ENCODE peak calls at places on chromosomes 3 and 15, in nine cellular contexts. A, G, X, M, Z, U, H, L and F are unnamed samples.
A peak's percentile ranks its signal among the peaks of the same experiment; 100 is the strongest.

GRCh38 chr3:159892171-159892791 is 96.4 kb upstream of the IL12A start:
- DNase-seq in A (no peak), G (no peak), X (no peak), M (no peak), Z (no peak), U (no peak), H (no peak), L (no peak), F (no peak)

GRCh38 chr15:44971036-44971435 is 14.5 kb downstream of the TERB2 start:
- DNase-seq in A (no peak), G (no peak), X (no peak), M (no peak), Z (no peak), U (no peak), H (no peak), L (no peak), F (no peak)

GRCh38 chr15:58762285-58762684 is 8.8 kb upstream of the MINDY2 start:
- DNase-seq in A (no peak), G (no peak), X (no peak), M (no peak), Z (no peak), U (no peak), H (no peak), L (no peak), F (no peak)

GRCh38 chr15:100879046-100879445 is 585 bp upstream of the ALDH1A3 start:
- DNase-seq in A (no peak), G (no peak), X (no peak), M (no peak), Z (peak; percentile 68), U (no peak), H (no peak), L (peak; percentile 65), F (no peak)

GRCh38 chr3:117011687-117012250 is 302.2 kb downstream of the TUSC7 start:
- DNase-seq in A (no peak), G (no peak), X (no peak), M (no peak), Z (no peak), U (no peak), H (no peak), L (no peak), F (no peak)

GRCh38 chr3:186589856-186590579 is 19.5 kb downstream of the DNAJB11 start:
- DNase-seq in A (no peak), G (no peak), X (no peak), M (no peak), Z (no peak), U (no peak), H (peak; percentile 70), L (no peak), F (no peak)

GRCh38 chr15:78259232-78259631 is 5.1 kb upstream of the DNAJA4 start:
- DNase-seq in A (no peak), G (no peak), X (no peak), M (no peak), Z (no peak), U (no peak), H (no peak), L (no peak), F (peak; percentile 5)

GRCh38 chr3:27659279-27660021 is 62.7 kb downstream of the EOMES start:
- DNase-seq in A (peak; percentile 20), G (peak; percentile 55), X (no peak), M (peak; percentile 58), Z (peak; percentile 88), U (peak; percentile 42), H (peak; percentile 83), L (peak; percentile 68), F (peak; percentile 82)

GRCh38 chr3:129663045-129663446 is 56.6 kb upstream of the PLXND1 start:
- DNase-seq in A (no peak), G (no peak), X (no peak), M (no peak), Z (peak; percentile 49), U (no peak), H (no peak), L (peak; percentile 11), F (no peak)

GRCh38 chr3:129661766-129662165 is 55.3 kb upstream of the PLXND1 start:
- DNase-seq in A (no peak), G (no peak), X (no peak), M (no peak), Z (no peak), U (no peak), H (no peak), L (no peak), F (no peak)

GRCh38 chr3:129665024-129665768 is 58.7 kb upstream of the PLXND1 start:
- DNase-seq in A (no peak), G (no peak), X (no peak), M (peak; percentile 53), Z (no peak), U (no peak), H (no peak), L (no peak), F (no peak)

GRCh38 chr3:129662230-129662629 is 55.8 kb upstream of the PLXND1 start:
- DNase-seq in A (no peak), G (no peak), X (no peak), M (no peak), Z (no peak), U (no peak), H (no peak), L (no peak), F (no peak)

DNA sequence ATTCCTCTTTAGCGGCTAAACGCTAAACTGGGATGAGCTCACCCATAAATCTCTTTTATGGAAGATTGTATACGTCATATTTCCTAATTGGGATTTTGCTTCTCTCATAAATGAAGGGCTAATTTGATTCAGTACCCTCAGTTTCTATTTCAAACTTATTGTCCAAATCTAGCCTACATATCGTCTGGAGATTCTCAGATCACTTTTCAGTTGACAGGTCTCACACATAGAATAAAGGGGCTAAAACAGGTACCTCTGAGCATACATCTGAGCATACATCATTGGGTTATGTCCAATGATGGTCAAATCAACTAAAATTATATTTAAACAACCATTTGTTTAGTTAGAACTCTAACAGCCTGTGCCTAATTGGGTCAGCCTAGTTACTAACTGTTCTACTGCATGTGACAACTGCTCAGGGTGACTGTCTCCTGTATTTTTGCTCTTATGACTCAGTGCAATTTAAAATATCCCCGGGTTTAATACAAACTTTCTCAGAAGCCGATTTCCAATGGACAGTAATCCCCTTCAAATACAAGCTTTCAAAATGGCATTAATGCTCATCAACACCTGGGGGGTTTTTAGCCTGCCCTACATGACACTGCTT is 57.7 kb upstream of the PLXND1 start:
- DNase-seq in A (no peak), G (no peak), X (no peak), M (no peak), Z (no peak), U (no peak), H (no peak), L (peak; percentile 15), F (no peak)
- H3K4me1 ChIP-seq in A (no peaks in the 10 kb centered on the region), G (no peaks in the 10 kb centered on the region), X (peaks cover 4% of the 10 kb centered on the region), M (peaks cover 13% of the 10 kb centered on the region), Z (peaks cover 13% of the 10 kb centered on the region), U (peaks cover 2% of the 10 kb centered on the region), H (no peaks in the 10 kb centered on the region), L (peaks cover 36% of the 10 kb centered on the region), F (peaks cover 5% of the 10 kb centered on the region)

GRCh38 chr3:128491071-128491899 is 1.7 kb downstream of the GATA2 start:
- DNase-seq in A (no peak), G (peak; percentile 50), X (peak; percentile 22), M (no peak), Z (peak; percentile 79), U (no peak), H (peak; percentile 38), L (peak; percentile 57), F (peak; percentile 60)

GRCh38 chr3:128492353-128493220 is at the start of gene GATA2:
- DNase-seq in A (no peak), G (peak; percentile 57), X (no peak), M (no peak), Z (peak; percentile 81), U (no peak), H (peak; percentile 43), L (peak; percentile 81), F (no peak)

GRCh38 chr3:128490650-128491070 is 2.3 kb downstream of the GATA2 start:
- DNase-seq in A (no peak), G (peak; percentile 58), X (no peak), M (no peak), Z (no peak), U (no peak), H (no peak), L (no peak), F (peak; percentile 75)

GRCh38 chr3:128493221-128494151 is 485 bp upstream of the GATA2 start:
- DNase-seq in A (no peak), G (no peak), X (no peak), M (no peak), Z (peak; percentile 67), U (no peak), H (peak; percentile 43), L (peak; percentile 36), F (no peak)

GRCh38 chr3:128491900-128492352 is 1.1 kb downstream of the GATA2 start:
- DNase-seq in A (no peak), G (peak; percentile 41), X (no peak), M (peak; percentile 40), Z (peak; percentile 72), U (no peak), H (peak; percentile 25), L (no peak), F (no peak)
- H3K4me3 ChIP-seq in A (peak overlapping the region; percentile 19), G (peak overlapping the region; percentile 44), X (peak overlapping the region; percentile 58), M (no peak overlapping the region), Z (no peak overlapping the region), U (no peak overlapping the region), H (no peak overlapping the region), L (peak overlapping the region; percentile 30), F (no peak overlapping the region)

GRCh38 chr3:113225286-113225685 is 13.9 kb downstream of the BOC start:
- DNase-seq in A (no peak), G (no peak), X (no peak), M (no peak), Z (no peak), U (no peak), H (no peak), L (no peak), F (no peak)
- H3K27ac ChIP-seq in A (no peak overlapping the region), G (no peak overlapping the region), X (no peak overlapping the region), M (no peak overlapping the region), Z (no peak overlapping the region), U (no peak overlapping the region), H (no peak overlapping the region), L (no peak overlapping the region), F (no peak overlapping the region)

GRCh38 chr15:90540768-90541167 is 11.0 kb downstream of the CRTC3 start:
- DNase-seq in A (no peak), G (no peak), X (no peak), M (no peak), Z (no peak), U (no peak), H (no peak), L (no peak), F (no peak)

GRCh38 chr15:90531147-90531546 is 1.4 kb downstream of the CRTC3 start:
- DNase-seq in A (no peak), G (no peak), X (no peak), M (no peak), Z (peak; percentile 19), U (no peak), H (no peak), L (peak; percentile 21), F (no peak)

GRCh38 chr15:90530250-90531051 is 728 bp downstream of the CRTC3 start:
- DNase-seq in A (peak; percentile 44), G (peak; percentile 51), X (peak; percentile 78), M (peak; percentile 34), Z (peak; percentile 79), U (peak; percentile 17), H (peak; percentile 77), L (peak; percentile 55), F (peak; percentile 86)

GRCh38 chr15:90539789-90540188 is 10.1 kb downstream of the CRTC3 start:
- DNase-seq in A (peak; percentile 32), G (no peak), X (no peak), M (no peak), Z (no peak), U (no peak), H (no peak), L (no peak), F (no peak)

DNA sequence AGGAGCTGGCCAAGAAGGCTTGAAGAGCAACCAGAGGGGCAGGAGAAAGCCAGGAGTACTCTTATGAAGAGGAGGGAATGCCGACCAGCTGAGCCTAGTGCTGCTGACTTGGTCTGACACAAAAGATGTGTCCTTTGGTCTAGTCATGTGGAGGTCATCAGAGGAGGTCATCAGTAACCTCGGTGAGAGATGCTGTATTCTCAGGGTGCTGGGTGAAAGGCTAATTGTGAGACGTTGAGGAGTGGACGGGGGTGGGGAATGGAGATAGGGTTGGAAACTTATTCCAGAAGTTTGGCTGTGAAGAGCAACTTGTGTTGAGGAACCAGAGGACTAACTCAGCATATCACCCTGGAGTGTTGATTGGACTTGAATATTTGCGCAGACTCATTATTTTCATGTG is 5.5 kb downstream of the CRTC3 start:
- DNase-seq in A (no peak), G (no peak), X (no peak), M (no peak), Z (no peak), U (no peak), H (no peak), L (no peak), F (no peak)
- H3K4me1 ChIP-seq in A (peaks cover 67% of the 10 kb centered on the region), G (peaks cover 9% of the 10 kb centered on the region), X (peaks cover 19% of the 10 kb centered on the region), M (no peaks in the 10 kb centered on the region), Z (peaks cover 2% of the 10 kb centered on the region), U (no peaks in the 10 kb centered on the region), H (no peaks in the 10 kb centered on the region), L (peaks cover 6% of the 10 kb centered on the region), F (peaks cover 2% of the 10 kb centered on the region)